ENCODE peak calls at places on chromosomes 7 and 10, in ten cellular contexts. Z, P, Q, M, I, V, X, U, Y and A are unnamed samples.

GRCh38 chr10:74018241-74018640 is 20.3 kb downstream of the VCL start:
- DNase-seq in Z (no peak), P (no peak), Q (no peak), M (no peak), I (no peak), V (no peak), X (no peak), U (no peak), Y (no peak), A (no peak)

GRCh38 chr7:19305698-19306097 is 160.5 kb upstream of the FERD3L start:
- DNase-seq in Z (no peak), P (no peak), Q (no peak), M (no peak), I (no peak), V (no peak), X (no peak), U (no peak), Y (no peak), A (no peak)

GRCh38 chr7:101736077-101736476 is 81.3 kb upstream of the CUX1 start:
- DNase-seq in Z (no peak), P (no peak), Q (no peak), M (no peak), I (no peak), V (peak), X (no peak), U (no peak), Y (no peak), A (peak)

GRCh38 chr7:5388905-5389433 is 34.7 kb downstream of the TNRC18 start:
- DNase-seq in Z (no peak), P (no peak), Q (no peak), M (no peak), I (no peak), V (no peak), X (no peak), U (no peak), Y (no peak), A (no peak)

GRCh38 chr7:11689096-11689495 is 142.9 kb downstream of the THSD7A start:
- DNase-seq in Z (no peak), P (no peak), Q (no peak), M (no peak), I (no peak), V (peak), X (no peak), U (peak), Y (no peak), A (no peak)

GRCh38 chr7:92608380-92609322 is 18.5 kb upstream of the FAM133B start:
- DNase-seq in Z (no peak), P (no peak), Q (no peak), M (no peak), I (no peak), V (no peak), X (no peak), U (peak), Y (no peak), A (no peak)

GRCh38 chr10:88680958-88681357 is 16.7 kb downstream of the LIPF start:
- DNase-seq in Z (no peak), P (no peak), Q (no peak), M (no peak), I (no peak), V (no peak), X (no peak), U (no peak), Y (no peak), A (no peak)

GRCh38 chr10:103921750-103922195 is 3.8 kb upstream of the STN1 start:
- DNase-seq in Z (no peak), P (no peak), Q (peak), M (peak), I (peak), V (peak), X (peak), U (peak), Y (no peak), A (no peak)

GRCh38 chr10:6119423-6119822 is 30.6 kb downstream of the RBM17 start:
- DNase-seq in Z (no peak), P (no peak), Q (no peak), M (peak), I (no peak), V (no peak), X (no peak), U (no peak), Y (no peak), A (no peak)